ENCODE peak calls at places on chromosome 22, in six cellular contexts. U, A, I, E, W and G are unnamed samples.
A peak's percentile ranks its signal among the peaks of the same experiment; 100 is the strongest.

GRCh38 chr22:24011735-24012068 is 598 bp downstream of the CABIN1 start:
- DNase-seq in E (peak; percentile 59), U (no peak), I (no peak), A (no peak), W (no peak), G (no peak)

GRCh38 chr22:22050141-22050775 is 67.7 kb upstream of the TOP3B start:
- DNase-seq in I (no peak), W (no peak), A (no peak), E (no peak), U (no peak), G (no peak)

GRCh38 chr22:43514476-43515157 is 102.8 kb downstream of the MPPED1 start:
- DNase-seq in W (no peak), U (no peak), I (no peak), A (no peak), E (no peak), G (no peak)

GRCh38 chr22:23216331-23217170 is 36.2 kb downstream of the BCR start:
- DNase-seq in I (no peak), A (no peak), W (no peak), E (peak; percentile 9), U (no peak), G (no peak)

GRCh38 chr22:36461665-36462474 is 19.6 kb downstream of the TXN2 start:
- DNase-seq in W (peak; percentile 81), E (peak; percentile 97), A (no peak), I (peak; percentile 94), U (peak; percentile 64), G (peak; percentile 94)

GRCh38 chr22:23138584-23139469 is 3.0 kb downstream of the RSPH14 start:
- DNase-seq in E (no peak), W (no peak), A (no peak), I (no peak), U (no peak), G (no peak)

GRCh38 chr22:24156146-24156914 is 25.0 kb upstream of the SUSD2 start:
- DNase-seq in I (peak; percentile 52), E (peak; percentile 45), W (no peak), A (peak; percentile 35), U (no peak), G (peak; percentile 76)

GRCh38 chr22:31742115-31742514 is 7.8 kb downstream of the PRR14L start:
- DNase-seq in A (no peak), I (no peak), U (no peak), E (no peak), W (no peak), G (no peak)

GRCh38 chr22:17931400-17931825 is 92.9 kb downstream of the MICAL3 start:
- DNase-seq in W (no peak), I (no peak), E (no peak), U (no peak), A (no peak), G (no peak)

GRCh38 chr22:23023294-23023693 is 47.0 kb upstream of the GNAZ start:
- DNase-seq in W (no peak), I (no peak), U (no peak), E (no peak), A (no peak), G (no peak)

GRCh38 chr22:22959147-22959827 is 71.7 kb downstream of the IGLL5 start:
- DNase-seq in E (peak; percentile 85), I (peak; percentile 66), W (peak; percentile 73), U (no peak), A (peak; percentile 76), G (peak; percentile 31)

GRCh38 chr22:39545310-39546063 is 12.9 kb upstream of the RPS19BP1 start:
- DNase-seq in W (peak; percentile 83), E (peak; percentile 75), U (no peak), I (no peak), A (peak; percentile 73), G (peak; percentile 54)

GRCh38 chr22:30922151-30922611 is 46.4 kb downstream of the MORC2 start:
- DNase-seq in I (peak; percentile 27), E (peak; percentile 87), W (no peak), U (no peak), A (no peak), G (no peak)

GRCh38 chr22:40922484-40923303 is 28.5 kb upstream of the RBX1 start:
- DNase-seq in E (peak; percentile 91), I (peak; percentile 72), U (no peak), W (no peak), A (peak; percentile 42), G (peak; percentile 74)

DNA sequence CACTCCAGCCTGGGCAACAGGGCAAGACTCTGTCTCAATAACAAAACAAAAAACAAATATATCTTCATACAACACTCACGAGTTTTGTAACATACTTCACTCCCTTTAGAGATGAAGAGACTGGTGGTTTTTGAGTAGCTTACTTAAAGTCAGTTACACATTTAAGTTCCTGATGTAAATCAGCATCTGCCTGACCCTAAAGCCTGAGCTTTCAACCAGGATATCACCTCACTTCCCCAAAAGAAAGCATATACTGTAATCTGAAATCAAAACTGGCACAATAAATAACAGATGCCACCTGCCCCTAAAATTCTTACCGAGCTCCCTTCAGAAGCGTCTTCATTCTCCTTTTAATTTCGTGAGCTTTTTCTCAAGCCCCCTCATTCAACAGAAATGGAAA is 31.5 kb downstream of the LARGE1 start:
- DNase-seq in U (no peak), A (no peak), W (no peak), E (no peak), I (no peak), G (no peak)
- H4K91ac ChIP-seq in U (no peak overlapping the region), A (no peak overlapping the region), W (no peak overlapping the region), E (no peak overlapping the region), I (no peak overlapping the region), G (no peak overlapping the region)

DNA sequence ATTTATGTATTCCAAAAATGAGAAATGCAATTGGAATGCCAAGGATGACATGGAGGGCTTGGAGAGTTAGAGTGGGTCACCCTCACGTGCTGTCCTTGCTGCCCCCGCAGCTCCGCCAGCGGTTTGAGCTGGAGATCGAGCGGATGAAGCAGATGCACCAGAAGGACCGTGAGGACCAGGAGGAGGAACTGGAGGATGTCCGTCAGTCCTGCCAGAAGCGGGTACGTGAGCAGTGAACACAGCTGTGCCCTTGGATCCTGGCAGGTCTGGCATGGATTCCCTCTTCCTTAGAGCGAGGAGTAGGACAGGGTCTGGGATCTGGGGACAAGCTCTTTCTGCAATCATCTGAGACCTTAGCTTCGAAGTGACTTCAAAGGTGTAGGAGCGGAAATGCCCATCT is 166.2 kb downstream of the MYO18B start:
- DNase-seq in W (no peak), E (no peak), U (no peak), I (no peak), A (no peak), G (no peak)
- H3K23ac ChIP-seq in W (no peak overlapping the region), E (no peak overlapping the region), U (no peak overlapping the region), I (no peak overlapping the region), A (no peak overlapping the region), G (no peak overlapping the region)

GRCh38 chr22:20991252-20992055 is 9.4 kb downstream of the LZTR1 start:
- DNase-seq in I (no peak), A (no peak), W (no peak), U (no peak), E (no peak), G (no peak)
- H4K91ac ChIP-seq in I (no peak overlapping the region), A (no peak overlapping the region), W (no peak overlapping the region), U (no peak overlapping the region), E (no peak overlapping the region), G (no peak overlapping the region)

DNA sequence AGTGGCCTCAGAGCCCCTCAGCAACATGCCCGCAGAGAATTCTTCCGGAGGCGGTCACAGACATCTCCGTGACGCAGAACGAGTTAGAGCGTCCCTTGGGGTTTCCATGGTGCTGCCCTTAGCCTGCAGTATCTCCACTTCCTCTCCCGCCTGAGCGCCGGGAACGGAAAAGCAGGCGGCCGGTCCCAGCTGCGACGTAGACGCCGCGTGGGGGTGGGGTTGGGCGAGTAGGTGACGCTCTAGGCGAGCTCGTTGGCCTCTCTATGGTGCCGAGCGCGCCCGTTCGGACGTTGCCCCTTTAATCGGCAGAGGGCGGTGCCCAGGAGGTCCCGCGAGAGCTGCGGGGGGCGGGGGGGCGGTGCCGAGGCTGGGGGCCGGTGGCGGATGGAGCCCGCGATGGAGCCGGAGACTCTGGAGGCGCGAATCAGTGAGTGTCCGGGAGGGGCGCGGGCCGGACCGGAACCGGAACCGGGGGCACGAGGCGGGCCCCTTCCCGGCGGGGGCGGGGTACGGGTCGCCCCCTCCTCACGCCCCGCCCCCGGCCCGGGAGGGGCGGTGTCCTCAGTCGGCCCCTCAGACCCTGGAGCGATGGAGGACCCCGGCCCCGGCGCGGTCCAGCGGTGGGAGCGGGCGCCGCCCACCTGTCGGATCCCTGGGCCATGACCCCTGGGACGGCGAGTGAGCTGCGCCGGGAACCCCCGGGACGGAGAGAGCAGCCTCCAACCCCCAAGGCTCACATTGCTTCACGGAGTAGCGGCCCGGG is at the start of gene GGA1:
- DNase-seq in W (peak; percentile 96), A (peak; percentile 95), E (peak; percentile 99), U (peak; percentile 83), I (peak; percentile 97), G (peak; percentile 99)
- H3K23ac ChIP-seq in W (no peak within 1 kb of the TSS), A (peak within 1 kb of the TSS; percentile 80), E (no peak within 1 kb of the TSS), U (no peak within 1 kb of the TSS), I (peak within 1 kb of the TSS; percentile 94), G (no peak within 1 kb of the TSS)

DNA sequence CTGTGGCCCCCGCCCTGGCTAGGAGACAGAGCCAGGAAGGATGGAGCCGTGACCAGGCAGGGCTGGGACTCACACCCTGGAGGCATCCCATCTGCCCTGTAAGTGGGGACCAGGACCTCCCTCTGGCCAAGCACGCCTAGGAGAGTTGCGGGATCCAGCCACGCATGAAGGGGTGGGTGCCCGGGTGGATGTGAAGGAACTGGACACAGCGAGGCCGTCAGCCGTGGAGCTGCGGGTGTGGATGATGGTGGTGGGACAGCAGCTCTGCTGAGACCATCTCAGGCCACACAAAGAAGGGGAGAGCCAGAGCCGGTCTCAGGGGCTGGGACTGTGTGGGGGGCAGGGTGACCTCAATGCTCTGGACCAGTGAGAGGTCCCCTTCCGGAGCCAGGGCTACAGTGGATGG is 746.4 kb downstream of the BRD1 start:
- DNase-seq in E (no peak), U (no peak), W (no peak), A (no peak), I (no peak), G (no peak)
- H4K91ac ChIP-seq in E (no peak overlapping the region), U (no peak overlapping the region), W (no peak overlapping the region), A (no peak overlapping the region), I (no peak overlapping the region), G (peak overlapping the region; percentile 39)

DNA sequence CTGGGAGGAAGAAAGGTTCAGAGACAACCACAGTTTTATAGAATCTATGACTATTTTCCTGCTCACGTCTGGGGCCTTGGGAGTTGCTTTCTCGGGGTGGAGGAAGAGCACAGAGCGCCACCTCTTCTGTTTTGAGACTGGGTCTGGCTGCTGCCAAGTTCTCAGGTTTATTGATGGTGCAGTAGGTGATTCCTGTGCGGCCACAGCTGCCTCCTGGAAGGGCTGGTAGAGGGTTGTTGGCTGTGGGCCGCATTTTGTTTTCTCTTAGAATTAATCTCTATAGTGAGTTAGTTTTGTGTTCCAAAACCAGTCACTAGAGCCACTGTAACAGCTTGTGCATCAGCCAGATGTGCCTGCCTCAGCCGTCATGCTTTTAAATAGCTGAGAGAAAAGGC is 12.9 kb downstream of the TBC1D22A start:
- DNase-seq in W (no peak), I (no peak), U (no peak), A (no peak), E (no peak), G (no peak)
- H3K23ac ChIP-seq in W (no peak overlapping the region), I (peak overlapping the region; percentile 45), U (no peak overlapping the region), A (no peak overlapping the region), E (no peak overlapping the region), G (no peak overlapping the region)